ENCODE peak calls at places on chromosomes 5 and 9, in four cellular contexts. G, C, V and B are unnamed samples.

GRCh38 chr5:168086104-168086610 is 205.3 kb upstream of the WWC1 start:
- DNase-seq in G (no peak), C (no peak), V (peak), B (no peak)

GRCh38 chr9:103335461-103335860 is 340.3 kb downstream of the CYLC2 start:
- DNase-seq in G (no peak), C (no peak), V (no peak), B (no peak)

GRCh38 chr5:90830058-90830457 is 271.5 kb downstream of the ADGRV1 start:
- DNase-seq in G (no peak), C (no peak), V (no peak), B (no peak)

GRCh38 chr5:148776780-148777179 is 49.6 kb upstream of the ADRB2 start:
- DNase-seq in G (peak), C (no peak), V (peak), B (peak)

GRCh38 chr5:73299017-73299630 is 126.1 kb downstream of the TMEM174 start:
- DNase-seq in G (no peak), C (no peak), V (no peak), B (no peak)

GRCh38 chr5:81301221-81302015 is at the start of gene ZCCHC9:
- DNase-seq in G (peak), C (peak), V (peak), B (peak)

GRCh38 chr5:81315336-81315735 is 13.9 kb downstream of the ZCCHC9 start:
- DNase-seq in G (no peak), C (no peak), V (no peak), B (peak)

GRCh38 chr9:131717719-131718460 is 22.0 kb downstream of the RAPGEF1 start:
- DNase-seq in G (no peak), C (no peak), V (peak), B (no peak)

GRCh38 chr5:91151947-91152346 is 231.2 kb downstream of the ARRDC3 start:
- DNase-seq in G (peak), C (no peak), V (peak), B (peak)

GRCh38 chr9:128151343-128152132 is 2.3 kb downstream of the LCN2 start:
- DNase-seq in G (no peak), C (no peak), V (no peak), B (no peak)

GRCh38 chr5:1419476-1420210 is 25.6 kb downstream of the SLC6A3 start:
- DNase-seq in G (no peak), C (no peak), V (no peak), B (no peak)

GRCh38 chr5:150671509-150672236 is 10.6 kb downstream of the MYOZ3 start:
- DNase-seq in G (no peak), C (no peak), V (no peak), B (no peak)

GRCh38 chr5:5584751-5585150 is 162.3 kb downstream of the ICE1 start:
- DNase-seq in G (no peak), C (no peak), V (no peak), B (no peak)

GRCh38 chr5:579746-580366 is 32.3 kb upstream of the CEP72 start:
- DNase-seq in G (no peak), C (no peak), V (no peak), B (no peak)

GRCh38 chr9:129111762-129112151 is 542 bp downstream of the PTPA start:
- DNase-seq in G (no peak), C (peak), V (no peak), B (peak)

GRCh38 chr5:81513468-81513867 is 119.5 kb upstream of the ACOT12 start:
- DNase-seq in G (no peak), C (no peak), V (no peak), B (no peak)

GRCh38 chr9:96667363-96667728 is 12.2 kb upstream of the PRXL2C start:
- DNase-seq in G (no peak), C (no peak), V (no peak), B (no peak)

GRCh38 chr5:54460181-54460919 is 4.9 kb downstream of the HSPB3 start:
- DNase-seq in G (no peak), C (no peak), V (no peak), B (peak)

GRCh38 chr5:93793159-93793781 is 51.9 kb upstream of the POU5F2 start:
- DNase-seq in G (no peak), C (no peak), V (no peak), B (no peak)

GRCh38 chr9:70587143-70587710 is 172.8 kb upstream of the KLF9 start:
- DNase-seq in G (no peak), C (no peak), V (no peak), B (peak)

GRCh38 chr5:34606101-34606500 is 50.0 kb upstream of the RAI14 start:
- DNase-seq in G (no peak), C (no peak), V (no peak), B (no peak)

GRCh38 chr9:128550226-128550625 is 2.2 kb upstream of the SPTAN1 start:
- DNase-seq in G (no peak), C (no peak), V (no peak), B (no peak)

GRCh38 chr9:34628656-34629491 is at the start of gene ARID3C:
- DNase-seq in G (no peak), C (no peak), V (peak), B (no peak)

GRCh38 chr9:107810493-107810931 is 320.9 kb upstream of the KLF4 start:
- DNase-seq in G (no peak), C (no peak), V (no peak), B (no peak)

GRCh38 chr5:51518607-51519006 is 135.4 kb downstream of the ISL1 start:
- DNase-seq in G (no peak), C (no peak), V (no peak), B (no peak)

DNA sequence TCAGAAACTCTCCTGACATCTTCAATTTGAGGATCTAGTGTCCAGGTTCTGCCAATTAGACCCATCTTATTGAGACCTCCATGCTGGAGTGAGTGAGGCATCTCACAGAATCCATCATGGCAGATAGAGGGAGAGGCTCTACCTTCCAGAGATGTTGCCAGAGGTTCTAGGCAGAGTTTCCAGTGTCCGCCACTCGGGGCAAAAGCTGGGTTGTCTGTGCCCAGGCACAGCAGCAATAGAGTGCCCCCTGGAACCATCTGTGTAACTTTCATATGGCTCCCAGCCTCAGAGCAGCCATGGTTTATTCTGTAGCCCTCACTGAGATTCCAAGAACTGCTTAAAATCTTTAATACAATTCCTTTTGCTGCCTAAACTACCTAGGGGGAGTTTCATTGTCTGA is 16.6 kb upstream of the CCDC112 start:
- DNase-seq in G (no peak), C (no peak), V (no peak), B (no peak)
- TF ChIP-seq CTCF in G (no peak), C (no peak), V (no peak), B (no peak)

DNA sequence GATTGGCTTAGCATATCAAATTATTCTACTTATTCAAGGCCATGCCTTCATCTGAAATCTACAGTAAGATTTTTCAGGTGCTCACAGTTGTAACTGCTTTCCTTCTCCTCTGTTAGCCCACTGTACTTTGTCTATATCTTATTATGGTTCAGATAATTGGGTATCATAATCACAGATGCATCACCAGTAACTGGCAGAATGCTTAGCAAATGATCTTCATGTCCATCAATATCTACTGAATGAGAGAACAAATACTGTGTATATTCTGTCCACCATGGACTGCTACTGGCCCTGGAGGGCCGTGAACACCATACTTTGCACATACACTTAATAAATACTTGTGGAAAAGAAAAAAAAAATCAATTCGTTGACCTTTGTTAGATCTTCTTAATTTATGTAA is 96.2 kb downstream of the MEF2C start:
- DNase-seq in G (no peak), C (no peak), V (no peak), B (no peak)
- H3K4me3 ChIP-seq in G (no peak), C (no peak), V (no peak), B (no peak)

GRCh38 chr5:135019314-135019713 is 14.7 kb downstream of the PITX1 start:
- DNase-seq in G (no peak), C (peak), V (no peak), B (no peak)
- TF ChIP-seq CTCF in G (no peak), C (peak), V (no peak), B (no peak)

GRCh38 chr9:693460-694390 is 147.8 kb upstream of the DMRT1 start:
- DNase-seq in G (no peak), C (no peak), V (no peak), B (peak)
- H3K4me3 ChIP-seq in G (peak), C (no peak), V (no peak), B (peak)

GRCh38 chr5:174816858-174817257 is 92.5 kb downstream of the MSX2 start:
- DNase-seq in G (no peak), C (peak), V (no peak), B (no peak)
- TF ChIP-seq CTCF in G (no peak), C (peak), V (no peak), B (peak)

GRCh38 chr5:143887302-143887638 is 75.3 kb downstream of the HMHB1 start:
- DNase-seq in G (peak), C (no peak), V (peak), B (peak)
- H3K4me3 ChIP-seq in G (no peak), C (no peak), V (no peak), B (no peak)

GRCh38 chr5:146533882-146534281 is 17.9 kb upstream of the GPR151 start:
- DNase-seq in G (no peak), C (no peak), V (no peak), B (no peak)
- TF ChIP-seq CTCF in G (no peak), C (no peak), V (no peak), B (no peak)

GRCh38 chr9:4815381-4815956 is 22.7 kb downstream of the RCL1 start:
- DNase-seq in G (no peak), C (no peak), V (no peak), B (no peak)
- H3K4me3 ChIP-seq in G (no peak), C (peak), V (no peak), B (no peak)

GRCh38 chr5:114223866-114224265 is 138.0 kb upstream of the KCNN2 start:
- DNase-seq in G (no peak), C (peak), V (peak), B (no peak)
- TF ChIP-seq CTCF in G (no peak), C (peak), V (peak), B (no peak)

GRCh38 chr5:142924135-142924883 is 154.1 kb downstream of the ARHGAP26 start:
- DNase-seq in G (no peak), C (peak), V (no peak), B (peak)
- H3K4me3 ChIP-seq in G (no peak), C (no peak), V (no peak), B (no peak)